ENCODE peak calls at places on chromosomes 3 and 15, in ten cellular contexts. T is cardiac muscle cell; D is neuronal stem cell; L is ovary; H is CD8-positive, alpha-beta T cell; B is right cardiac atrium; G is aorta; M is adrenal gland; A is stomach; I is OCI-LY7. J is an unnamed sample.

GRCh38 chr15:86021281-86022264 is 58.1 kb upstream of the AGBL1 start:
- DNase-seq in H (no peak), A (no peak), M (peak; percentile 46), D (no peak), T (no peak), I (no peak), L (no peak), G (no peak), B (no peak), J (no peak)

GRCh38 chr3:72490688-72491430 is 357.4 kb downstream of the SHQ1 start:
- DNase-seq in T (no peak), A (no peak), I (peak; percentile 8), H (no peak), M (no peak), D (no peak), L (no peak), G (peak; percentile 55), B (no peak), J (no peak)

GRCh38 chr3:27590437-27591320 is 106.5 kb upstream of the SLC4A7 start:
- DNase-seq in M (peak; percentile 16), I (peak; percentile 4), H (no peak), T (peak; percentile 74), G (no peak), L (no peak), A (no peak), B (no peak), D (no peak), J (no peak)

GRCh38 chr3:43581343-43581742 is 40.5 kb downstream of the ANO10 start:
- DNase-seq in L (no peak), G (no peak), B (no peak), T (no peak), A (no peak), H (no peak), M (no peak), D (no peak), I (no peak), J (no peak)

GRCh38 chr3:106824856-106825255 is 552.4 kb upstream of the CCDC54 start:
- DNase-seq in L (no peak), I (peak; percentile 18), G (no peak), D (no peak), A (no peak), T (peak; percentile 58), H (no peak), M (no peak), B (no peak), J (no peak)

GRCh38 chr3:40369716-40370115 is 17.3 kb upstream of the ENTPD3 start:
- DNase-seq in L (no peak), T (no peak), A (no peak), D (no peak), M (no peak), I (no peak), G (no peak), B (no peak), H (no peak), J (no peak)

GRCh38 chr15:49247556-49248102 is 77.6 kb downstream of the GALK2 start:
- DNase-seq in B (no peak), L (no peak), A (no peak), G (no peak), M (no peak), H (no peak), I (no peak), D (no peak), T (peak; percentile 22), J (no peak)

GRCh38 chr3:115624029-115624645 is 827 bp downstream of the GAP43 start:
- DNase-seq in A (no peak), H (no peak), I (no peak), G (no peak), T (no peak), B (no peak), D (no peak), L (no peak), M (no peak), J (no peak)

GRCh38 chr15:101101676-101102075 is 150.2 kb downstream of the CHSY1 start:
- DNase-seq in D (no peak), I (no peak), L (no peak), T (no peak), B (peak; percentile 2), H (no peak), M (no peak), G (no peak), A (no peak), J (no peak)

GRCh38 chr15:41930867-41931222 is 37.0 kb upstream of the SPTBN5 start:
- DNase-seq in T (no peak), I (no peak), G (no peak), A (no peak), B (no peak), M (no peak), H (no peak), D (no peak), L (no peak), J (no peak)

GRCh38 chr15:41932511-41932910 is 38.7 kb upstream of the SPTBN5 start:
- DNase-seq in H (no peak), G (no peak), M (no peak), I (no peak), A (no peak), B (peak; percentile 49), L (no peak), T (no peak), D (no peak), J (no peak)

GRCh38 chr15:41928637-41929620 is 35.1 kb upstream of the SPTBN5 start:
- DNase-seq in G (peak; percentile 73), B (peak; percentile 69), T (no peak), L (no peak), D (no peak), H (no peak), M (no peak), A (peak; percentile 34), I (no peak), J (no peak)

GRCh38 chr15:41932101-41932500 is 38.2 kb upstream of the SPTBN5 start:
- DNase-seq in D (no peak), A (no peak), B (no peak), L (no peak), I (no peak), T (no peak), H (no peak), M (no peak), G (no peak), J (no peak)

DNA sequence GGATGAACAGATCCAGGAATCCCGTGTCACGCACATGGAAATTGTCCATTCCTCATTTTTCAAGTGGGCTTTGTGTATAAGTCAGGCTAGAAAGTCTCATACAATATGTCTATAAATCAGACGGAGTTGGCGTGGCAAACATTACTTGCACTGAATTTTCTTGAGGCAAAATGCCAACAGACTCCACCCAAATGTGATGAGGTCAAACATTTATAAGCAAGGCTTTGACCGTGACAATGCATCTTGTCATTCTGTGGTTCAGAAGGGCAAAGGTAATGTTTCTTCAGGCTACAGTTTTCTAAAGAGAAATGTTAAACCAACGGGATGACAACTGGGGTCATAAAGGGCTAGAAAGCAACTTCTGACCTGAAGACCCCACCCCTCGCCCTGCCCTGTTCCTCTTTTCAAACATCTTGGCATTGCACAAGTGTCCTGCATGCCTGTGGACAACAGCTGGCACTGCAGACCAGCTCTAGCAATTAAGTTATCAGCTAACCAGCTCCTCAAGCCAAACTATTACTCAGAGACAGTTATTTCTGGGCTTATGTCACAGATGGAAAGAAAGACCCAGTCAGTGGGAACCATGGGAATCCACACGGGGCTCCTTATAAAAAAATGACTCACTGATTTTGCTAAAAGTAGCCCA is 36.5 kb upstream of the SPTBN5 start:
- DNase-seq in G (peak; percentile 82), M (peak; percentile 52), A (no peak), B (peak; percentile 80), H (no peak), T (peak; percentile 94), L (no peak), I (no peak), D (no peak), J (no peak)
- H3K27ac ChIP-seq in G (peak overlapping the region; percentile 70), M (peak overlapping the region; percentile 17), A (peak overlapping the region; percentile 68), B (peak overlapping the region; percentile 76), H (no peak overlapping the region), T (no peak overlapping the region), L (no peak overlapping the region), I (no peak overlapping the region), D (no peak overlapping the region), J (no peak overlapping the region)

GRCh38 chr3:26145769-26146168 is 355.9 kb downstream of the OXSM start:
- DNase-seq in G (no peak), H (no peak), M (no peak), D (no peak), L (no peak), B (no peak), I (no peak), A (no peak), T (no peak), J (no peak)
- H3K9me3 ChIP-seq in G (no peaks in the 10 kb centered on the region), H (no peaks in the 10 kb centered on the region), M (no peaks in the 10 kb centered on the region), D (no peaks in the 10 kb centered on the region), L (no peaks in the 10 kb centered on the region), B (no peaks in the 10 kb centered on the region), I (no peaks in the 10 kb centered on the region), A (no peaks in the 10 kb centered on the region), T (no peaks in the 10 kb centered on the region), J (no peaks in the 10 kb centered on the region)

GRCh38 chr15:66772967-66773873 is 71.2 kb downstream of the SMAD6 start:
- DNase-seq in D (peak; percentile 68), T (peak; percentile 77), B (peak; percentile 73), I (no peak), H (no peak), A (peak; percentile 72), G (peak; percentile 57), M (no peak), L (peak; percentile 53), J (no peak)
- H3K27ac ChIP-seq in D (peak overlapping the region; percentile 89), T (peak overlapping the region; percentile 89), B (peak overlapping the region; percentile 34), I (no peak overlapping the region), H (no peak overlapping the region), A (peak overlapping the region; percentile 81), G (peak overlapping the region; percentile 52), M (peak overlapping the region; percentile 38), L (peak overlapping the region; percentile 75), J (no peak overlapping the region)

GRCh38 chr15:27179789-27180188 is 208.8 kb downstream of the GABRG3 start:
- DNase-seq in D (no peak), T (no peak), M (no peak), A (no peak), H (no peak), G (no peak), L (no peak), I (no peak), B (no peak), J (no peak)

GRCh38 chr15:27183182-27183581 is 212.2 kb downstream of the GABRG3 start:
- DNase-seq in B (no peak), H (no peak), T (no peak), A (no peak), I (no peak), G (no peak), D (no peak), L (no peak), M (no peak), J (no peak)
- H3K9me3 ChIP-seq in B (no peaks in the 10 kb centered on the region), H (no peaks in the 10 kb centered on the region), T (no peaks in the 10 kb centered on the region), A (peaks cover 10% of the 10 kb centered on the region), I (no peaks in the 10 kb centered on the region), G (no peaks in the 10 kb centered on the region), D (no peaks in the 10 kb centered on the region), L (no peaks in the 10 kb centered on the region), M (no peaks in the 10 kb centered on the region), J (no peaks in the 10 kb centered on the region)

DNA sequence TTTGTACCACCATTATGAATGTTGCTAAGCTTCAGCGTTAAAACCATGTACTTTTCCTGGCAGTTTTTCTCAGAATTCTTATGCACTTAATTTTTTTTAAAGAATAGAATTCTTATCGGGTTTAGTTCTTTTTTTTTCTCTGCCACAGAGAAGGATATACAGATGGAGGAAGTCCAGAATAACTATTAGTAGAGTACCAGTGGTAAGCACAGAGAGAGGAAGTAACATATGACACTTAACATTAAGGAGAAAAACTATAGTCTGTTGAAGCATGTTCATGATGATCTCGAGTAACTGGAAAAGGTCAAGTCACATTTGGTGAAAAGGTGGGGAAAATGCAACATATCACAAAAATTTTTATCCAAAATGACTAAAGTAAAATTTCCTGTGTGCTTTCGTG is 68.9 kb downstream of the RNF13 start:
- DNase-seq in D (no peak), B (no peak), T (no peak), G (no peak), I (no peak), L (no peak), A (no peak), M (no peak), H (no peak), J (no peak)
- H3K27ac ChIP-seq in D (no peak overlapping the region), B (no peak overlapping the region), T (no peak overlapping the region), G (no peak overlapping the region), I (no peak overlapping the region), L (no peak overlapping the region), A (no peak overlapping the region), M (no peak overlapping the region), H (no peak overlapping the region), J (no peak overlapping the region)